ENCODE peak calls at places on chromosomes 6 and 20, in four cellular contexts. B, K, C and Q are unnamed samples.

GRCh38 chr6:43361269-43361668 is 8.2 kb downstream of the ZNF318 start:
- DNase-seq in K (no peak), B (no peak), C (peak; percentile 23), Q (no peak)

GRCh38 chr20:54067606-54068174 is 2.7 kb downstream of the BCAS1 start:
- DNase-seq in C (peak; percentile 36), K (peak; percentile 46), B (peak; percentile 90), Q (no peak)

GRCh38 chr20:5489596-5489995 is 172.8 kb upstream of the PROKR2 start:
- DNase-seq in B (no peak), K (no peak), C (no peak), Q (no peak)

GRCh38 chr20:5884465-5885335 is 65.6 kb downstream of the TRMT6 start:
- DNase-seq in B (no peak), C (no peak), K (no peak), Q (no peak)

GRCh38 chr6:117463762-117464665 is 18.5 kb upstream of the DCBLD1 start:
- DNase-seq in B (no peak), K (no peak), C (no peak), Q (no peak)

GRCh38 chr20:7775072-7775471 is 165.2 kb downstream of the HAO1 start:
- DNase-seq in B (no peak), K (no peak), C (peak; percentile 5), Q (no peak)

GRCh38 chr20:1225263-1225728 is 548 bp upstream of the RAD21L1 start:
- DNase-seq in C (no peak), K (no peak), B (no peak), Q (no peak)

GRCh38 chr6:160128879-160129516 is 7.4 kb downstream of the SLC22A1 start:
- DNase-seq in K (no peak), C (no peak), B (no peak), Q (no peak)

GRCh38 chr6:35489995-35490791 is 6.7 kb downstream of the TEAD3 start:
- DNase-seq in C (peak; percentile 56), B (peak; percentile 95), K (peak; percentile 88), Q (peak; percentile 51)

GRCh38 chr20:24987244-24987643 is 5.3 kb downstream of the APMAP start:
- DNase-seq in C (no peak), K (no peak), B (no peak), Q (no peak)

GRCh38 chr6:141635621-141636020 is 497.1 kb upstream of the GJE1 start:
- DNase-seq in K (no peak), C (no peak), B (no peak), Q (no peak)

GRCh38 chr20:63494084-63494419 is 4.8 kb downstream of the EEF1A2 start:
- DNase-seq in C (no peak), K (peak; percentile 10), B (no peak), Q (no peak)

GRCh38 chr6:79077680-79078056 is 386 bp downstream of the PHIP start:
- DNase-seq in B (peak; percentile 62), K (no peak), C (no peak), Q (no peak)

GRCh38 chr6:150169609-150170008 is 26.8 kb downstream of the PPP1R14C start:
- DNase-seq in K (no peak), C (no peak), B (no peak), Q (no peak)

GRCh38 chr20:63333241-63333836 is 27.8 kb downstream of the CHRNA4 start:
- DNase-seq in C (peak; percentile 94), B (no peak), K (peak; percentile 12), Q (no peak)

GRCh38 chr20:3677733-3678132 is 4.1 kb downstream of the ADAM33 start:
- DNase-seq in C (peak; percentile 30), K (peak; percentile 41), B (no peak), Q (no peak)

DNA sequence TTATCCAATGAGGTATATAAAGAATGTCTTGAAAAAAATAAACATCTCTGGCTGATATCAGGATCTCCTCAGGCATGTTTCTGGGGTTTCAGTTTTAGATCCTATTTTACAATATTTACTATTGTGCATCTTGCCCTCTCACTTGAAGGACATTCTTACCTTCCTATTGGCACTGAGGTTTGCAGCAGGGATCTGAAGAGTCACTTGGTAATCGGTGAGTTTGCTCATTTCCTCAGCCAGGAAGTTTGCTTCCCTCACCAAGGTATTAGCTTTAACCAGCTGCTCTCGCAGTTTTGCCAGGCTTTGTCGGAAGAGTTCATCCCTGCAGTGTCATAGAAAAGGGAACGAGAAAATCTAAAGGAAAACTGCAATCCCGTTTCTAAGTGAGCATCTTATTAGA is 101.9 kb upstream of the NUP153 start:
- DNase-seq in C (no peak), B (no peak), K (no peak), Q (no peak)
- H3K4me1 ChIP-seq in C (no peaks in the 10 kb centered on the region), B (no peaks in the 10 kb centered on the region), K (no peaks in the 10 kb centered on the region), Q (no peaks in the 10 kb centered on the region)

GRCh38 chr20:48189177-48189576 is 403.9 kb upstream of the SULF2 start:
- DNase-seq in B (no peak), C (no peak), K (no peak), Q (no peak)
- TF ChIP-seq CTCF in B (peak; percentile 53), C (no peak), K (peak; percentile 26), Q (peak; percentile 38)

GRCh38 chr6:52572536-52572935 is 4.3 kb downstream of the TRAM2 start:
- DNase-seq in C (no peak), K (no peak), B (no peak), Q (no peak)
- H3K4me1 ChIP-seq in C (peaks cover 77% of the 10 kb centered on the region), K (peaks cover 97% of the 10 kb centered on the region), B (peaks cover 48% of the 10 kb centered on the region), Q (peaks cover 18% of the 10 kb centered on the region)

DNA sequence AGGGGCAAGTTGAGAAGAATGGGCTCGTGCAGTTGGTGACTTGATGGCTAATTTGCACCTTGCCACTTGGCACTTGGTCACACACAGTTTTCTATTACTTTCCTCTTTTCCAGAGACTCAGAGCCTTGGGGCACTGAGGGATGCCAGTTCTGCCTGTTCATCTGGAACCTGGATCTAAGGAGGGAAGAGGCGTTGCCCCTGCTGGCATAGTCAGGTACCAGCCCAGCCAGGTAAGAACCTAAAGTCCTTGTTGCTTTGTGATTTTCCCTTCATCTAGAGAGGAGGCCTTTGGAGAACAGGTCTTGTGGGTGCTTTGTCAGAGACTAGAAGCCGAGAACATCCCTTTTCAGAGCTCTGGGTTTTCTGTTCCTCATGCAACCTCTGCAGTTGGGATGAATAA is 11.3 kb downstream of the SYTL3 start:
- DNase-seq in K (no peak), C (peak; percentile 58), B (no peak), Q (no peak)
- TF ChIP-seq CTCF in K (no peak), C (no peak), B (no peak), Q (no peak)